ENCODE peak calls at places on chromosome 17, in six cellular contexts. R is H1, O is GM12878, W is HepG2, K is HCT116, Z is endothelial cell of umbilical vein. Q is an unnamed sample. For H3K9me3, the result is how much of the 10 kb centered on the place peaks cover.

GRCh38 chr17:27760069-27760885 is 40.1 kb downstream of the NOS2 start:
- DNase-seq in R (peak), O (no peak), W (peak), K (peak), Z (peak), Q (peak)

GRCh38 chr17:55448681-55449080 is 27.0 kb upstream of the MMD start:
- DNase-seq in R (no peak), O (no peak), W (no peak), K (no peak), Z (no peak), Q (no peak)

GRCh38 chr17:17325228-17325627 is 22.1 kb downstream of the NT5M start:
- DNase-seq in R (no peak), O (no peak), W (no peak), K (no peak), Z (no peak), Q (no peak)

GRCh38 chr17:77723909-77724875 is 234.3 kb upstream of the TNRC6C start:
- DNase-seq in R (peak), O (peak), W (no peak), K (no peak), Z (no peak), Q (no peak)

GRCh38 chr17:6969323-6969726 is 26.5 kb upstream of the ALOX12 start:
- DNase-seq in R (no peak), O (no peak), W (peak), K (no peak), Z (peak), Q (no peak)

GRCh38 chr17:38452719-38453118 is 24.5 kb downstream of the ARHGAP23 start:
- DNase-seq in R (no peak), O (no peak), W (no peak), K (no peak), Z (peak), Q (no peak)

GRCh38 chr17:64158411-64158810 is 28.5 kb upstream of the ERN1 start:
- DNase-seq in R (no peak), O (no peak), W (no peak), K (no peak), Z (no peak), Q (no peak)

GRCh38 chr17:14016858-14017257 is 52.4 kb upstream of the COX10 start:
- DNase-seq in R (no peak), O (no peak), W (peak), K (no peak), Z (no peak), Q (no peak)

GRCh38 chr17:30950669-30951399 is 20.0 kb upstream of the RNF135 start:
- DNase-seq in R (no peak), O (no peak), W (peak), K (no peak), Z (peak), Q (peak)

GRCh38 chr17:33039874-33040273 is 48.2 kb downstream of the SPACA3 start:
- DNase-seq in R (no peak), O (no peak), W (no peak), K (no peak), Z (peak), Q (no peak)

GRCh38 chr17:65283704-65284103 is 146.5 kb downstream of the RGS9 start:
- DNase-seq in R (no peak), O (no peak), W (no peak), K (no peak), Z (peak), Q (no peak)

GRCh38 chr17:20189322-20189721 is 180.2 kb downstream of the SPECC1 start:
- DNase-seq in R (no peak), O (no peak), W (no peak), K (no peak), Z (no peak), Q (no peak)

GRCh38 chr17:52147872-52148271 is 10.6 kb downstream of the CA10 start:
- DNase-seq in R (no peak), O (no peak), W (no peak), K (no peak), Z (no peak), Q (no peak)

GRCh38 chr17:19270951-19271611 is 33.9 kb downstream of the EPN2 start:
- DNase-seq in R (no peak), O (peak), W (no peak), K (no peak), Z (no peak), Q (no peak)

GRCh38 chr17:29948460-29949185 is 7.2 kb downstream of the EFCAB5 start:
- DNase-seq in R (no peak), O (no peak), W (no peak), K (no peak), Z (no peak), Q (no peak)

GRCh38 chr17:17491546-17491988 is 4.6 kb downstream of the RASD1 start:
- DNase-seq in R (no peak), O (no peak), W (no peak), K (no peak), Z (no peak), Q (no peak)

GRCh38 chr17:80103686-80104085 is 2.3 kb downstream of the GAA start:
- DNase-seq in R (no peak), O (no peak), W (no peak), K (no peak), Z (no peak), Q (no peak)

GRCh38 chr17:13544292-13544691 is 57.4 kb downstream of the HS3ST3A1 start:
- DNase-seq in R (no peak), O (no peak), W (no peak), K (no peak), Z (no peak), Q (no peak)

GRCh38 chr17:51643702-51644490 is 383.6 kb downstream of the UTP18 start:
- DNase-seq in R (no peak), O (no peak), W (no peak), K (no peak), Z (no peak), Q (no peak)

GRCh38 chr17:17028878-17029535 is 13.2 kb upstream of the MPRIP start:
- DNase-seq in R (peak), O (no peak), W (peak), K (no peak), Z (no peak), Q (no peak)

GRCh38 chr17:40534431-40535189 is 30.7 kb downstream of the CCR7 start:
- DNase-seq in R (no peak), O (no peak), W (no peak), K (no peak), Z (no peak), Q (no peak)

GRCh38 chr17:42363767-42364585 is 24.3 kb downstream of the STAT3 start:
- DNase-seq in R (no peak), O (no peak), W (no peak), K (no peak), Z (peak), Q (no peak)

GRCh38 chr17:17899486-17899885 is 62.7 kb upstream of the SREBF1 start:
- DNase-seq in R (no peak), O (no peak), W (peak), K (no peak), Z (no peak), Q (no peak)

GRCh38 chr17:30696234-30696633 is 128.3 kb downstream of the CRLF3 start:
- DNase-seq in R (no peak), O (no peak), W (no peak), K (no peak), Z (no peak), Q (no peak)

GRCh38 chr17:50918933-50919296 is 52.8 kb upstream of the TOB1 start:
- DNase-seq in R (no peak), O (no peak), W (no peak), K (no peak), Z (no peak), Q (peak)

GRCh38 chr17:81509687-81510523 is 2.7 kb downstream of the ACTG1 start:
- DNase-seq in R (no peak), O (no peak), W (no peak), K (no peak), Z (peak), Q (no peak)

GRCh38 chr17:37701424-37702020 is 43.3 kb downstream of the HNF1B start:
- DNase-seq in R (peak), O (peak), W (no peak), K (peak), Z (peak), Q (peak)

GRCh38 chr17:30483159-30483558 is 6.0 kb downstream of the GOSR1 start:
- DNase-seq in R (no peak), O (no peak), W (no peak), K (no peak), Z (no peak), Q (no peak)

GRCh38 chr17:55883112-55883511 is 132.3 kb downstream of the PCTP start:
- DNase-seq in R (no peak), O (no peak), W (peak), K (no peak), Z (no peak), Q (peak)

GRCh38 chr17:28991779-28992178 is 14.1 kb downstream of the SEZ6 start:
- DNase-seq in R (no peak), O (no peak), W (no peak), K (no peak), Z (no peak), Q (no peak)

GRCh38 chr17:29664743-29665479 is 42.2 kb upstream of the CORO6 start:
- DNase-seq in R (no peak), O (no peak), W (no peak), K (peak), Z (peak), Q (no peak)

GRCh38 chr17:58092797-58093385 is 9.7 kb downstream of the DYNLL2 start:
- DNase-seq in R (no peak), O (no peak), W (no peak), K (no peak), Z (no peak), Q (no peak)

GRCh38 chr17:17401271-17401781 is 75.5 kb upstream of the MED9 start:
- DNase-seq in R (peak), O (no peak), W (peak), K (peak), Z (no peak), Q (no peak)

GRCh38 chr17:74652020-74652419 is 28.5 kb upstream of the CD300E start:
- DNase-seq in R (no peak), O (no peak), W (no peak), K (no peak), Z (no peak), Q (peak)
- H3K9me3 ChIP-seq in R (under half), O (under half), W (under half), K (under half), Z (under half), Q (under half)

GRCh38 chr17:12024332-12024731 is 3.7 kb downstream of the MAP2K4 start:
- DNase-seq in R (no peak), O (no peak), W (peak), K (peak), Z (no peak), Q (no peak)
- H3K4me2 ChIP-seq in R (no peak), O (no peak), W (peak), K (peak), Z (no peak), Q (peak)

DNA sequence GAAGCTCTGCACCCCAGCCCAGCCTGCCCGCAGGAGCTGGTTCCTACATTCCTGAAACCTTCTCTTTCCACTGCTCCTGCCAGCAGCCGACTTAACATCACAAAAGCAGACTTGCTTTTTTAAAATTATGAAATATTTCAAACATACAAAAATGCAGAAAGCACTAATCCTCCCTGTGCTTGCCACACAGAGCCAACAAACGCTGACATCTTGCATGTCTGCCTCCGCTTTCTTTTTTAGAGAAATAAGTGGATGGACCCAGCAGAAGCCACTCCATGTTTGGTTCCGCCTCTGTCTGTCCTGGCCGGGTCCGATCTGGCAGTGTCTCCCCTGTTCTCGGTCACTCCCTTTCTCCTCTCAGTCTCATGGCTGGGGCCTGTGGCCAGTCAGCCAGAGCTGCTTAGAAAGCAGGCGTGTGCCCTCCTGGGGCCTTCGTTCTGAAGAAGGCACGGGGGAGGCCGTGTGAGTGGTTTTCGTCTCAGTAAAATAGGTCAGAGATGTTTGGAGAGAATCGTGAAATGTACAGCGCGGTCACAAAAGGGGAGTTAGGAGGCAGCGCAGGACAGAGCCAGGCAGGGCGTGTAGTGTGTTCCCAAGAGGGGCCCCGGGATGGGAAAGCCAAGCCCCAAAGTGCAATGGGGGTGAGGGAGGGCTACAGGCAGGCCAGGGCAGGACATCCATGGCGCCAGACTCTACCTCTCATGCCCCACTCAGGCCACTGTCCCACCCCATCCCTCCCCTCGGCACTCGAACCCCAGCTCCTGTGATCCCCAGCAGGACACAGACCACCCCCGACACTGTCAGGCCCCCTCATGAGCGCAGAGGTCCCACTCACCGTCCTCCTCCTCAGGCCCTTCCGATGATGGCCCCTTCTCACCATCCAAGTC is 23.2 kb downstream of the MXRA7 start:
- DNase-seq in R (no peak), O (no peak), W (no peak), K (no peak), Z (no peak), Q (no peak)
- TF ChIP-seq POLR2AphosphoS5 in R (no peak), O (no peak), W (no peak), K (no peak), Z (no peak), Q (no peak)

DNA sequence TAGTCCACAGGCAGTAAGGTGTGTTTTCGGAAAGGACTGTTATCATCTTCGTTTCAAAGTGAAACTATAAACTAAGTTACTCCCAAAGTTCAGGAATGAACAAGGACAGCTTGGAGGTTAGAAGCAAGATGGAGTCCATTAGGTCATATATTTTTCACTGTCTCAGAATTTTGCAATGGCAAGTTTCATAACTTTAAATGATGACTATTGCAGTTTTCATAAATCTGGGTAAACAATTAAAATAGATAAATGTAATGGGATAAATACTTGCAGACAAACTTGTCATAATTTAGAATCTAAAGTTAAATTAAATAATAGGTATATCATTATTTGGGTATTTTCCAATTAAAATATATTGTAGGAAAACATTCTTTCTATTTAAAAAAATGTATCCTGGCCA is 14.7 kb upstream of the TRIM25 start:
- DNase-seq in R (no peak), O (no peak), W (no peak), K (no peak), Z (no peak), Q (no peak)
- H3K9me3 ChIP-seq in R (under half), O (under half), W (under half), K (under half), Z (under half), Q (under half)

GRCh38 chr17:45394913-45395568 is 37.6 kb downstream of the ARHGAP27 start:
- DNase-seq in R (peak), O (no peak), W (peak), K (peak), Z (peak), Q (peak)
- H3K4me2 ChIP-seq in R (no peak), O (no peak), W (no peak), K (peak), Z (no peak), Q (peak)

DNA sequence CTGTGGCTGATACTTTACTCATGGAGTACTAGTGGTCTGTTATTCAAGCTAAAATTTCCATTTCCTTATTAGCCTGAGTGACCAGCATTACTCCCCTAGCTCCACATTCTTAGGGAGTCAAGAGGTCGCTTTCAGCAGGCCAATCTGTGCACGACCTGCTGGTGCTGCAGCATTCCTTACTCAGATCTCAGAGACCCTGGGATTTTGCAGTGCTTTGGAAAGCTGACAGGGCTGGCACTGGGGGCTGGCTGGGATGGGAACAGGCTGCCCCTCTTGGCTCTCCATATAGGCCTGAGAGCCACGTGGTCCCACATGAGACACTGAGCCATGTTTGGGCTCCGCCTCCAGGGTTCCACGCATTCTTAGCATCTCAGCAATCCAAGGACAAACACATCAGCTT is 254.7 kb upstream of the CACNG5 start:
- DNase-seq in R (no peak), O (no peak), W (peak), K (no peak), Z (peak), Q (no peak)
- TF ChIP-seq POLR2AphosphoS5 in R (no peak), O (no peak), W (no peak), K (no peak), Z (peak), Q (no peak)

DNA sequence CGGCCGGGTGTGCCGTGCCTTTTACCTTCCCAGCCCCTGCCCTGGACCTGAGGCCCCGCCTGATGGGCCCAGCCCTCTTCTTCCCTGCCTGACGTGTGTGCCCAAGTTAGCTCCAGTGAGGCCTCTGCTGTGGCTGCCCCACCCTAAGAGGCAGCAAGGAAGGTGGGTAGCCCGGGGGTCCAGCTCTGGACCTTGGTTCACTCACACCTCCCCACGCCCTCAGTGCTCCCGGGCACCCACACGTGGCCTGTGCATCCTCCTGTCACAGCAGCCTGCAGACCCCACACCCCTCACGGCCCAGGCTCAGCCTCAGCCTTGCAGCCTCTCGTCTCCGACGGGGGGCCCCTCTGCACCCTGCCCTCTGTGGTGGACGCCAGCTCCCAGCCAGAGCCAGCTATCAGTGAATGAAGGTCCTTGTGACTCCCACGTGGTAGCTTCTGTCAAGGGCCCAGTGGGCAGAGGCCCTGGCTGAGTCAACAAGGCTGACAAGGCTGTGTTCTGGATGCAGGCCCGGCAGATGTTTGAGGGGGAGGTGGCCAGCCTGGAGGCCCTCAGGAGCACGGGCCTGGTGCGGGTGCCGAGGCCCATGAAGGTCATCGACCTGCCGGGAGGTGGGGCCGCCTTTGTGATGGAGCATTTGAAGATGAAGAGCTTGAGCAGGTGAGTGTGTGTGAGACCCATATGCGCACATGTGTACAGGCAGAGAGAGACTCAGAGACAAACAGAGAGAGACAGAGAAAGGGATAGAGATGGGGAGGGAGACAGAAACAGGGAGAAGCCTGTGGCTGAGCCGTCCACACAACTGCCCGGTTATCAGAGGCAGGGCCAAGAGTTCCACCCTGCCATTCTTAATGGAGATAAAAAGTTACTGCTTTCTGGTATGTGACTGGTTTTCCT is 2.8 kb downstream of the FN3K start:
- DNase-seq in R (no peak), O (no peak), W (peak), K (no peak), Z (no peak), Q (no peak)
- H3K9me3 ChIP-seq in R (under half), O (under half), W (under half), K (under half), Z (under half), Q (under half)

DNA sequence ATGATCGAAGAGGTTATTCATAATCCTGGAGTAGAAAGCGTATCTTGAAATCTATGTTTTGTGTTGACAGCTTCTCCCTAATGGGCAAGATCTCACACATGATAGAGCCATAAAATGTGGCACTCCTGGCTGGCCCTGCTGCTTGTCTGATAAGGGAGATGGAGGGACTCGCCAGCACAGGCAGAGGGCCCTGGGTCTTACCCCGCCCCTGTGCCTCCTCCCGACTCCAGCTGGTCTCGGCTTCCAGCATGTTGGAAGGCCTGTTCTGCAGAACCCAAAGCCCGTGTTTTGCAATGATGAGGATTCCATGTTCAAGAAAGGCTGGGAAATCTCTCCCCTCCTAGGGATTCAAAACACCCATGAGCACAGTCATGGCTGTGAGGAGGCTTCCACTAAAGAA is 106.7 kb upstream of the SDK2 start:
- DNase-seq in R (no peak), O (no peak), W (peak), K (no peak), Z (no peak), Q (peak)
- H3K4me2 ChIP-seq in R (no peak), O (no peak), W (no peak), K (no peak), Z (no peak), Q (no peak)

DNA sequence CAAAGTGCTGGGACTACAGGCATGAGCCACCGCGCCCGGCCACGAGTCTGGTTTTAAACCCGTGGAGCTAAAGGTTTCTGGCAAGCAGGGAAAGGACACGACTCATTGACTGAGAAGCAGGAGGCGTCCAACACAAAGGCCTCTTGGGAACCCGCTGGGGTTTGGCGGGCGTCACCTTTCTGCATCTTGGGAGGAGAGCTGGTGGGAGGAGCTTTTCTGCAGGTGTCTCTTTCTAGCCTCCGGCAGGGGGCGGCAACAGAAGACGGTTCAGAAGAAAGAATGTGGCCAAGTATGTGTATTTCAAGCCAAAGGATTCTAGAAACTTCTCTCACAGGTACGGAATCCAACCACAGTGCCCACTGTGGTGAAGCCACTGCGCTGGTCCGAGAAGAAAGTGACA is 97.4 kb downstream of the MRM3 start:
- DNase-seq in R (peak), O (peak), W (peak), K (peak), Z (peak), Q (no peak)
- TF ChIP-seq POLR2AphosphoS5 in R (no peak), O (no peak), W (no peak), K (no peak), Z (no peak), Q (no peak)